ENCODE peak calls at places on chromosomes 13 and 19, in seven cellular contexts. J, I, D, P, G, U and Q are unnamed samples.

GRCh38 chr13:100789481-100789880 is 114.9 kb upstream of the TMTC4 start:
- DNase-seq in J (no peak), I (no peak), D (peak), P (no peak), G (peak), U (no peak), Q (no peak)

GRCh38 chr13:30047154-30047874 is 196.9 kb upstream of the UBL3 start:
- DNase-seq in J (no peak), I (no peak), D (no peak), P (no peak), G (no peak), U (no peak), Q (no peak)

GRCh38 chr13:46385946-46386345 is 1.1 kb downstream of the RUBCNL start:
- DNase-seq in J (no peak), I (no peak), D (no peak), P (peak), G (no peak), U (no peak), Q (no peak)

GRCh38 chr13:23175920-23176319 is 4.9 kb upstream of the SGCG start:
- DNase-seq in J (no peak), I (no peak), D (no peak), P (no peak), G (no peak), U (no peak), Q (no peak)

GRCh38 chr13:105291987-105292386 is 1243.5 kb downstream of the EFNB2 start:
- DNase-seq in J (no peak), I (no peak), D (no peak), P (no peak), G (no peak), U (no peak), Q (no peak)

GRCh38 chr13:52141299-52141698 is 12.4 kb upstream of the NEK5 start:
- DNase-seq in J (no peak), I (no peak), D (no peak), P (no peak), G (no peak), U (no peak), Q (no peak)

GRCh38 chr13:24272452-24273161 is 36.8 kb upstream of the C1QTNF9 start:
- DNase-seq in J (no peak), I (no peak), D (no peak), P (no peak), G (no peak), U (no peak), Q (peak)

GRCh38 chr13:43232866-43233265 is 209.5 kb downstream of the DNAJC15 start:
- DNase-seq in J (no peak), I (no peak), D (peak), P (no peak), G (peak), U (no peak), Q (no peak)

GRCh38 chr19:37511821-37512220 is 5.1 kb downstream of the ZNF793 start:
- DNase-seq in J (no peak), I (no peak), D (no peak), P (no peak), G (no peak), U (no peak), Q (no peak)

GRCh38 chr19:51016798-51017683 is 2.5 kb downstream of the KLK10 start:
- DNase-seq in J (peak), I (peak), D (peak), P (peak), G (peak), U (peak), Q (peak)

GRCh38 chr19:55046975-55047622 is 9.0 kb upstream of the GP6 start:
- DNase-seq in J (no peak), I (no peak), D (no peak), P (no peak), G (no peak), U (no peak), Q (no peak)

GRCh38 chr19:8840708-8841107 is 8.5 kb downstream of the MBD3L1 start:
- DNase-seq in J (no peak), I (no peak), D (no peak), P (no peak), G (no peak), U (no peak), Q (no peak)